ENCODE peak calls at places on chromosomes 7 and 10, in four cellular contexts. O, R, N and S are unnamed samples.

GRCh38 chr7:125833839-125834238 is 904.2 kb upstream of the POT1 start:
- DNase-seq in N (no peak), O (no peak), R (no peak), S (no peak)

GRCh38 chr10:4390219-4390618 is 435.8 kb upstream of the AKR1E2 start:
- DNase-seq in R (no peak), N (no peak), O (no peak), S (no peak)

GRCh38 chr7:157253850-157254249 is 83.0 kb upstream of the DNAJB6 start:
- DNase-seq in R (no peak), O (no peak), N (no peak), S (no peak)

GRCh38 chr10:99964791-99965190 is 45.0 kb downstream of the DNMBP start:
- DNase-seq in R (no peak), O (no peak), N (no peak), S (peak)

GRCh38 chr7:10237306-10237705 is 736.4 kb upstream of the PHF14 start:
- DNase-seq in R (no peak), N (no peak), O (no peak), S (no peak)

GRCh38 chr10:84205853-84206513 is 11.6 kb downstream of the CDHR1 start:
- DNase-seq in R (no peak), O (no peak), N (no peak), S (no peak)

GRCh38 chr10:119197921-119198320 is 9.4 kb upstream of the GRK5 start:
- DNase-seq in N (peak), R (no peak), O (no peak), S (peak)

GRCh38 chr7:158495780-158496179 is 91.8 kb downstream of the PTPRN2 start:
- DNase-seq in R (no peak), N (no peak), O (no peak), S (peak)

GRCh38 chr10:87864497-87865059 is 1.2 kb downstream of the PTEN start:
- DNase-seq in O (no peak), N (no peak), R (no peak), S (no peak)

GRCh38 chr7:30656006-30656575 is 26.2 kb downstream of the CRHR2 start:
- DNase-seq in R (no peak), O (no peak), N (no peak), S (no peak)

GRCh38 chr10:3570855-3571266 is 214.1 kb downstream of the KLF6 start:
- DNase-seq in O (no peak), R (no peak), N (no peak), S (no peak)

GRCh38 chr7:1124816-1125602 is 35.0 kb downstream of the ZFAND2A start:
- DNase-seq in N (no peak), R (no peak), O (no peak), S (no peak)

GRCh38 chr10:101466016-101466912 is 112.3 kb downstream of the BTRC start:
- DNase-seq in N (no peak), R (no peak), O (no peak), S (no peak)